ENCODE peak calls at places on chromosomes 5 and 9, in five cellular contexts. One of them, this sample, is unnamed.

GRCh38 chr9:92671323-92671722 is 1.4 kb upstream of the IPPK start:
- DNase-seq in kidney epithelial cell: peak
- DNase-seq in Calu3: peak
- DNase-seq in WTC11: no peak
- DNase-seq in mucosa of descending colon: peak
- DNase-seq in this sample: no peak

GRCh38 chr9:126763130-126763764 is 41.6 kb upstream of the ZBTB43 start:
- DNase-seq in kidney epithelial cell: no peak
- DNase-seq in Calu3: no peak
- DNase-seq in WTC11: no peak
- DNase-seq in mucosa of descending colon: no peak
- DNase-seq in this sample: no peak

GRCh38 chr5:86971034-86971511 is 296.6 kb upstream of the RASA1 start:
- DNase-seq in kidney epithelial cell: no peak
- DNase-seq in Calu3: peak
- DNase-seq in WTC11: no peak
- DNase-seq in mucosa of descending colon: no peak
- DNase-seq in this sample: no peak

GRCh38 chr9:135887585-135888050 is 19.7 kb downstream of the CAMSAP1 start:
- DNase-seq in kidney epithelial cell: no peak
- DNase-seq in Calu3: no peak
- DNase-seq in WTC11: peak
- DNase-seq in mucosa of descending colon: peak
- DNase-seq in this sample: peak

GRCh38 chr5:1010181-1010510 is 1.5 kb downstream of the NKD2 start:
- DNase-seq in kidney epithelial cell: no peak
- DNase-seq in Calu3: no peak
- DNase-seq in WTC11: no peak
- DNase-seq in mucosa of descending colon: no peak
- DNase-seq in this sample: no peak

GRCh38 chr5:15500326-15500958 is 462 bp downstream of the FBXL7 start:
- DNase-seq in kidney epithelial cell: no peak
- DNase-seq in Calu3: no peak
- DNase-seq in WTC11: peak
- DNase-seq in mucosa of descending colon: peak
- DNase-seq in this sample: no peak

GRCh38 chr5:133273661-133274596 is 222.1 kb downstream of the HSPA4 start:
- DNase-seq in kidney epithelial cell: no peak
- DNase-seq in Calu3: no peak
- DNase-seq in WTC11: no peak
- DNase-seq in mucosa of descending colon: no peak
- DNase-seq in this sample: no peak

GRCh38 chr5:135400866-135401265 is 1.8 kb upstream of the MACROH2A1 start:
- DNase-seq in kidney epithelial cell: no peak
- DNase-seq in Calu3: no peak
- DNase-seq in WTC11: no peak
- DNase-seq in mucosa of descending colon: no peak
- DNase-seq in this sample: no peak

GRCh38 chr5:42520203-42520602 is 97.0 kb downstream of the GHR start:
- DNase-seq in kidney epithelial cell: no peak
- DNase-seq in Calu3: no peak
- DNase-seq in WTC11: no peak
- DNase-seq in mucosa of descending colon: peak
- DNase-seq in this sample: no peak

GRCh38 chr5:73654171-73654811 is 28.3 kb downstream of the ARHGEF28 start:
- DNase-seq in kidney epithelial cell: peak
- DNase-seq in Calu3: peak
- DNase-seq in WTC11: no peak
- DNase-seq in mucosa of descending colon: no peak
- DNase-seq in this sample: no peak

GRCh38 chr5:98631311-98632054 is 142.0 kb upstream of the RGMB start:
- DNase-seq in kidney epithelial cell: peak
- DNase-seq in Calu3: no peak
- DNase-seq in WTC11: no peak
- DNase-seq in mucosa of descending colon: no peak
- DNase-seq in this sample: no peak

GRCh38 chr5:56516441-56516840 is 283.3 kb upstream of the ANKRD55 start:
- DNase-seq in kidney epithelial cell: no peak
- DNase-seq in Calu3: no peak
- DNase-seq in WTC11: no peak
- DNase-seq in mucosa of descending colon: no peak
- DNase-seq in this sample: no peak

GRCh38 chr5:54845567-54845941 is 139.8 kb downstream of the ESM1 start:
- DNase-seq in kidney epithelial cell: no peak
- DNase-seq in Calu3: no peak
- DNase-seq in WTC11: no peak
- DNase-seq in mucosa of descending colon: no peak
- DNase-seq in this sample: no peak

GRCh38 chr5:131814990-131815389 is 18.2 kb upstream of the FNIP1 start:
- DNase-seq in kidney epithelial cell: peak
- DNase-seq in Calu3: peak
- DNase-seq in WTC11: no peak
- DNase-seq in mucosa of descending colon: no peak
- DNase-seq in this sample: no peak

GRCh38 chr9:24035816-24036215 is 209.8 kb upstream of the ELAVL2 start:
- DNase-seq in kidney epithelial cell: no peak
- DNase-seq in Calu3: no peak
- DNase-seq in WTC11: no peak
- DNase-seq in mucosa of descending colon: no peak
- DNase-seq in this sample: no peak

GRCh38 chr5:6013496-6013895 is 364.9 kb downstream of the MED10 start:
- DNase-seq in kidney epithelial cell: no peak
- DNase-seq in Calu3: no peak
- DNase-seq in WTC11: no peak
- DNase-seq in mucosa of descending colon: no peak
- DNase-seq in this sample: no peak

GRCh38 chr9:13529321-13530104 is 250.0 kb upstream of the MPDZ start:
- DNase-seq in kidney epithelial cell: no peak
- DNase-seq in Calu3: no peak
- DNase-seq in WTC11: no peak
- DNase-seq in mucosa of descending colon: no peak
- DNase-seq in this sample: no peak

GRCh38 chr5:179912951-179913350 is 5.3 kb upstream of the TBC1D9B start:
- DNase-seq in kidney epithelial cell: no peak
- DNase-seq in Calu3: no peak
- DNase-seq in WTC11: no peak
- DNase-seq in mucosa of descending colon: no peak
- DNase-seq in this sample: no peak

GRCh38 chr5:82252744-82253143 is 25.4 kb downstream of the RPS23 start:
- DNase-seq in kidney epithelial cell: no peak
- DNase-seq in Calu3: no peak
- DNase-seq in WTC11: no peak
- DNase-seq in mucosa of descending colon: no peak
- DNase-seq in this sample: no peak

GRCh38 chr5:82257729-82258128 is 20.4 kb downstream of the RPS23 start:
- DNase-seq in kidney epithelial cell: no peak
- DNase-seq in Calu3: no peak
- DNase-seq in WTC11: no peak
- DNase-seq in mucosa of descending colon: no peak
- DNase-seq in this sample: no peak

GRCh38 chr5:82255844-82256243 is 22.3 kb downstream of the RPS23 start:
- DNase-seq in kidney epithelial cell: no peak
- DNase-seq in Calu3: no peak
- DNase-seq in WTC11: no peak
- DNase-seq in mucosa of descending colon: no peak
- DNase-seq in this sample: no peak

GRCh38 chr5:82259172-82259800 is 18.9 kb downstream of the RPS23 start:
- DNase-seq in kidney epithelial cell: peak
- DNase-seq in Calu3: no peak
- DNase-seq in WTC11: no peak
- DNase-seq in mucosa of descending colon: no peak
- DNase-seq in this sample: no peak

GRCh38 chr5:82257247-82257646 is 20.9 kb downstream of the RPS23 start:
- DNase-seq in kidney epithelial cell: no peak
- DNase-seq in Calu3: no peak
- DNase-seq in WTC11: no peak
- DNase-seq in mucosa of descending colon: no peak
- DNase-seq in this sample: no peak
- TF ChIP-seq CTCF in kidney epithelial cell: no peak
- TF ChIP-seq CTCF in Calu3: no peak
- TF ChIP-seq CTCF in WTC11: no peak
- TF ChIP-seq CTCF in mucosa of descending colon: no peak
- TF ChIP-seq CTCF in this sample: no peak

DNA sequence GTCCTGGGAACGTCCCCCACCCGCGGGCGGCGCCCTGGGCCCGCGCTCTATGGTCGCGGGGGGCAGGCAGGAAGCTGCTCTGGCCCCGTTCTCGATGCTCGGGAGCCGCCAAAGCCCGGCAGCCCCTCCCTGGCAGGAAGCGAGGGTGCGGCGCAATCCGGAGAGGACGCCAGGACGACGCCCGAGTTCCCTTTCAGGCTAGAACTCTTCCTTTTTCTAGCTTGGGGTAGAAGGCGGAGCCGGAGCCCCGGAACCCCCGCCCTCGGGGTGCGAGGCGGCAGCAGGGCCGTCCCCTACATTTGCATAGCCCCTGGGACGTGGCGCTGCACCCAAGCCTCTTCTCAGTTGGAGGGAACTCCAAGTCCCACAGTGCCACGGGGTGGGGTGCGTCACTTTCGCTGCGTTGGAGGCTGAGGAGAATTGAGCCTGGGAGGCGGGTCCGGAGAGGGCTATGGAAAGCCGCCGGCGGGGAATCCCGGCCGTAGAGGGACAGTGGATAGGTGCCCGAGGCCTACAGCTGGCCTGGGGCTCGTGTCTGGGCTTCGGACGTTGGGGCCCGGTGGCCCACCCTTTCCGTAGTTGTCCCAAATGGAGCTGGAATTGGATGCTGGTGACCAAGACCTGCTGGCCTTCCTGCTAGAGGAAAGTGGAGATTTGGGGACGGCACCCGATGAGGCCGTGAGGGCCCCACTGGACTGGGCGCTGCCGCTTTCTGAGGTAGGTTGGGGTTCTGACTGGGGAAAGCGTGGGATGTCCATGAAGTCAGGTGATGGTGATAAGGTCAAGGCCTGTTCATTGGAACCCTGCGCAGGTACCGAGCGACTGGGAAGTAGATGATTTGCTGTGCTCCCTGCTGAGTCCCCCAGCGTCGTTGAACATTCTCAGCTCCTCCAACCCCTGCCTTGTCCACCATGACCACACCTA is at the start of the genes CREB3 and TLN1:
- DNase-seq in kidney epithelial cell: peak
- DNase-seq in Calu3: peak
- DNase-seq in WTC11: peak
- DNase-seq in mucosa of descending colon: peak
- DNase-seq in this sample: peak
- TF ChIP-seq CTCF in kidney epithelial cell: no peak
- TF ChIP-seq CTCF in Calu3: no peak
- TF ChIP-seq CTCF in WTC11: no peak
- TF ChIP-seq CTCF in mucosa of descending colon: peak
- TF ChIP-seq CTCF in this sample: no peak

GRCh38 chr5:2131826-2132496 is 249.2 kb upstream of the IRX4 start:
- DNase-seq in kidney epithelial cell: no peak
- DNase-seq in Calu3: no peak
- DNase-seq in WTC11: no peak
- DNase-seq in mucosa of descending colon: no peak
- DNase-seq in this sample: no peak

GRCh38 chr5:2129581-2130272 is 247.0 kb upstream of the IRX4 start:
- DNase-seq in kidney epithelial cell: no peak
- DNase-seq in Calu3: no peak
- DNase-seq in WTC11: no peak
- DNase-seq in mucosa of descending colon: no peak
- DNase-seq in this sample: no peak

GRCh38 chr5:2128696-2129340 is 246.1 kb upstream of the IRX4 start:
- DNase-seq in kidney epithelial cell: no peak
- DNase-seq in Calu3: no peak
- DNase-seq in WTC11: no peak
- DNase-seq in mucosa of descending colon: no peak
- DNase-seq in this sample: no peak

GRCh38 chr5:2131196-2131595 is 248.5 kb upstream of the IRX4 start:
- DNase-seq in kidney epithelial cell: no peak
- DNase-seq in Calu3: no peak
- DNase-seq in WTC11: no peak
- DNase-seq in mucosa of descending colon: no peak
- DNase-seq in this sample: no peak

DNA sequence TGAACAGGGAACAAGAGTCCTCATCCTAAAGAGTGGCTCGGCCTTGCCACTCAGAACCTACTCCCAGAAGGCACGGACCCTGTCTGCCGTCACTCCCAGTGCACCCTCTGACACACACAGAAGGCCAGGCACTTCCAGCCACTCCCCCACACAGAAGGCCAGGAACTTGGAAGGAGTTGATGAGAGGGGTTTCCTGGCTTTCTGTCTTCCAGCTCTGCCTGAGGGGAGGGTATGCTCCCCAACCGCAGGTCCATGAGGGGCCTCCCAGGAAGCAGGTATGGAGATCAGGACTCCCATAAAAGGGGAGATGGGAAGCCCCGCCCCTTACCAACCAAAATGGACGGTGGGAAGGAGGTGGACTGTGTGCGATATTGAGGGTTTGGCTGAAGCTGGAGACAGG is 247.6 kb upstream of the IRX4 start:
- DNase-seq in kidney epithelial cell: no peak
- DNase-seq in Calu3: no peak
- DNase-seq in WTC11: no peak
- DNase-seq in mucosa of descending colon: no peak
- DNase-seq in this sample: no peak
- TF ChIP-seq CTCF in kidney epithelial cell: no peak
- TF ChIP-seq CTCF in Calu3: no peak
- TF ChIP-seq CTCF in WTC11: no peak
- TF ChIP-seq CTCF in mucosa of descending colon: no peak
- TF ChIP-seq CTCF in this sample: no peak

DNA sequence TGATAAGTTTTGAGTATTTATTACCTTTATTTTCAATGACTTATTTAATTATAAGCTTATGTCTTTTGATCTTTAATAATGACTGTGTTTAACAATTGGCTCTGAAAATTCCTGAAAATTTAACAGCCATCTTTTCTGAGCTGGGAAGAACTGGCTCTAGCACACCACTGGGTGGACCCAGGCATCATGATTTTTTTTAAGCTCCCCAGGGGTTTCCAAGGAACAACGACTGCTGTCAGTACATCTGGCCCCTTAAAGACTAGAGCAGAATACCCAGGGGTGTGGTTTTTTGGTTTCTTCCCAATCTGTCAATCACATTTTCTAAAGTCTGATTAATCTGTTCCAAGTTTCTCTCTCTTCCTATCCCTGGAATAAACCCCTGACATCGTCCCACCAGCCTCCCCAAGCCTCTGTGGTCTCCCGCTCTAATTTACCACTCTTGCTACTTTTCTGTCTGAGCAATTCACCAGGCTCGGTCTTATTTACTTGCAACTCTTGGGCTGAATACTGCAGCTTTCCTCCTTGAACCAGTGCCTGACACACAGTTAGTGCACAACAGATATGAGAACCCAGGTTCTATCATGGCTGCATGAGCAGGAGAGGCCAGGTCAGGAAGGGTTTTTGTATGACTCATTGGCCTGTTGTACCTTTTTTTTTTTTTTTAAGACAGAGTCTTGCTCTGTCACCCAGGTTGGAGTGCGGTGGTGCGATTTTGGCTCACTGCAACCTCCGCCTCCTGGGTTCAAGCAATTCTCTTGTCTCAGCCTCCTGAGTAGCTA is 321.9 kb downstream of the ZSWIM6 start:
- DNase-seq in kidney epithelial cell: no peak
- DNase-seq in Calu3: no peak
- DNase-seq in WTC11: no peak
- DNase-seq in mucosa of descending colon: no peak
- DNase-seq in this sample: no peak
- TF ChIP-seq CTCF in kidney epithelial cell: no peak
- TF ChIP-seq CTCF in Calu3: no peak
- TF ChIP-seq CTCF in WTC11: no peak
- TF ChIP-seq CTCF in mucosa of descending colon: no peak
- TF ChIP-seq CTCF in this sample: no peak

GRCh38 chr5:35717718-35718117 is 100.1 kb downstream of the SPEF2 start:
- DNase-seq in kidney epithelial cell: no peak
- DNase-seq in Calu3: no peak
- DNase-seq in WTC11: peak
- DNase-seq in mucosa of descending colon: no peak
- DNase-seq in this sample: no peak
- TF ChIP-seq CTCF in kidney epithelial cell: no peak
- TF ChIP-seq CTCF in Calu3: no peak
- TF ChIP-seq CTCF in WTC11: no peak
- TF ChIP-seq CTCF in mucosa of descending colon: no peak
- TF ChIP-seq CTCF in this sample: no peak

This sample was measured in activated B cell treated with CpG ODN at 0.5 μM for 24 hours.